ENCODE peak calls at places on chromosome 20, in six cellular contexts. R is osteoblast, F is body of pancreas, G is Panc1, U is glutamatergic neuron, T is heart right ventricle. A is an unnamed sample.

GRCh38 chr20:32251470-32251869 is 26.0 kb upstream of the KIF3B start:
- DNase-seq in U (no peak), G (no peak), R (no peak), F (no peak), T (no peak), A (peak)

GRCh38 chr20:46164166-46164565 is 46.1 kb downstream of the CD40 start:
- DNase-seq in T (no peak), G (no peak), U (no peak), F (no peak), R (no peak), A (no peak)

GRCh38 chr20:63690001-63690897 is 6.2 kb upstream of the TNFRSF6B start:
- DNase-seq in F (no peak), T (no peak), U (no peak), G (no peak), R (peak), A (no peak)

GRCh38 chr20:12069181-12069580 is 151.5 kb downstream of the BTBD3 start:
- DNase-seq in G (no peak), T (no peak), F (no peak), U (no peak), R (no peak), A (no peak)

GRCh38 chr20:4134355-4134834 is 119.0 kb upstream of the RNF24 start:
- DNase-seq in F (no peak), R (no peak), G (no peak), U (no peak), T (no peak), A (no peak)

GRCh38 chr20:46220808-46221207 is 87.5 kb downstream of the CDH22 start:
- DNase-seq in R (no peak), U (peak), T (peak), G (no peak), F (peak), A (no peak)

GRCh38 chr20:56003111-56003800 is 2.1 kb downstream of the CBLN4 start:
- DNase-seq in T (no peak), U (no peak), F (no peak), G (no peak), R (no peak), A (no peak)

GRCh38 chr20:10642859-10643559 is 30.8 kb downstream of the JAG1 start:
- DNase-seq in T (no peak), R (no peak), U (no peak), F (no peak), G (no peak), A (no peak)

DNA sequence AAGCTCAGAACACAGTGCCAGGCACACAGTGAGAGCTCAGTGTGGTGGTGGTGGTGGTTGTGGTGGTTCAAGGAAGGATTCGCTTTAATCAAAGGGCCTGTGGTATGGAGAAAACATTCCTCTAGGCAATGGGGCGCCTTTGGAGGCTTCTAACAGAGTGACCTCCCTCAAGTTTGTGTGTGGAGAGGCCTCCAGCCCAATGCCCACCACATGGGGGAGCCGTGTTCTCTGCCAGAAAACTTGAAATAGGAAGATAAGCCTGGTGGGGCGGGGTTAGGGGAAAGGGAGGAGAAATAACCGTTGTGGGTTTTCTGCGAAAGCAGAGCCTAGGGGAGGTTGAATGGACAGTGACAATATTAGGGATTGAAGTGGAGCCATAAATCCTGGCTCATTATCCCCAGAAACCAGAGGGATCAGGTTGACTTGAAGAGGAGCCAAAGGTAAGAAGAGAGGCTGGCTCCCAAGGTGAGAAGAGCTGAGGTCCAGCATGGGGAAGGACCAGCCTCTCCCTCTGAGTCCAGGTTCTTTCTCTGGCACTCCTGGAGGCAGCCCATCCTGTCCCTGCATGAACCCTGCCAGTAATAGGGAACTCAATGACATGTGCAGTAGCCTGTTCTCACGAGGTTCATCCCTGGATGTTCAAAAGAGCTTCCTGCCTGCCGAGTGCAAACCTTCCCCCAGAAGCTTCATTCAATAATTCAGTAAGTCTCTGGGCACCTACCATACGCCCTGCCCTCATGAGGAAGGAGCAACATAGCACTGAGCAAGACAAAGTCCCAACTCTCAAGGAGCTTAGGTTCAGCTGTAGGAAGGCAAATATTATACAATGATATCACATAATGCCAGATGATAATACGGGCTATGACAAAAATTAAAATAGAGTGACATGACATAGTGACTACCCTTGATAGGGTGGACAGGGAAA is 51.4 kb downstream of the TGM2 start:
- DNase-seq in G (no peak), T (peak), R (no peak), F (no peak), U (no peak), A (peak)
- TF ChIP-seq CTCF in G (peak), T (peak), R (peak), F (no peak), U (no peak), A (no peak)

DNA sequence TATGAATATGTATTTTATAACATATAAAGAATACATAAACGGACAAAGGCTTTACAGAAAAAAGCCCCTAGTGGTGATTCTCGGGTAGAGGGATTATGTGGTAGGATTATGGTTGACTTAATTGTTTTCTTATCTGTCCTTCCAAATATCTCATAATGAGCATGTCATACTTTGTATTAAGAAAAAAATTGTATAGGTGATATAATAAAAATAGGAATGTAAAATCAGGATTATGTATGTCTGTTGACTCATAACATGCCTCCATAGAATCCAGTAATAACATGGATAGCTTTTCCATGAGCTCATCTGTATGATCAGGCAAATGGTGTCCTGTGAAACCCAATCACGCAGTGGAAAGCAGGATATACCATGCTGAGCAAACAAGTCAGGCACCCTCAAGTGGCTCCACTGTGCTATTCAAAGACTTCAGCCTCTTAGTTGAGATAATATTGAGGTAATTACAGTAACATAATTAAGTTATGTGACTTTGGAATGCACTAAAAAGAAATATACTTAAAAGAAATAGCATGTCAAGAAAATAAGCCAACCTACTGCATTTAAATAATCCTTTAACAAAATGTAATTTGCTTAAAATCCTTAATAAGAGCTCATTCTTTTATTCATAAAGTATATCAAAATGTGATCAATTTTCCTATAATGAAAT is 39.6 kb upstream of the PRELID3B start:
- DNase-seq in F (no peak), T (no peak), U (no peak), G (no peak), R (peak), A (no peak)
- TF ChIP-seq CTCF in F (no peak), T (no peak), U (peak), G (peak), R (peak), A (peak)

GRCh38 chr20:7272512-7272911 is 505.0 kb downstream of the BMP2 start:
- DNase-seq in U (no peak), T (no peak), F (no peak), G (no peak), R (no peak), A (no peak)
- TF ChIP-seq CTCF in U (peak), T (no peak), F (no peak), G (peak), R (peak), A (no peak)

DNA sequence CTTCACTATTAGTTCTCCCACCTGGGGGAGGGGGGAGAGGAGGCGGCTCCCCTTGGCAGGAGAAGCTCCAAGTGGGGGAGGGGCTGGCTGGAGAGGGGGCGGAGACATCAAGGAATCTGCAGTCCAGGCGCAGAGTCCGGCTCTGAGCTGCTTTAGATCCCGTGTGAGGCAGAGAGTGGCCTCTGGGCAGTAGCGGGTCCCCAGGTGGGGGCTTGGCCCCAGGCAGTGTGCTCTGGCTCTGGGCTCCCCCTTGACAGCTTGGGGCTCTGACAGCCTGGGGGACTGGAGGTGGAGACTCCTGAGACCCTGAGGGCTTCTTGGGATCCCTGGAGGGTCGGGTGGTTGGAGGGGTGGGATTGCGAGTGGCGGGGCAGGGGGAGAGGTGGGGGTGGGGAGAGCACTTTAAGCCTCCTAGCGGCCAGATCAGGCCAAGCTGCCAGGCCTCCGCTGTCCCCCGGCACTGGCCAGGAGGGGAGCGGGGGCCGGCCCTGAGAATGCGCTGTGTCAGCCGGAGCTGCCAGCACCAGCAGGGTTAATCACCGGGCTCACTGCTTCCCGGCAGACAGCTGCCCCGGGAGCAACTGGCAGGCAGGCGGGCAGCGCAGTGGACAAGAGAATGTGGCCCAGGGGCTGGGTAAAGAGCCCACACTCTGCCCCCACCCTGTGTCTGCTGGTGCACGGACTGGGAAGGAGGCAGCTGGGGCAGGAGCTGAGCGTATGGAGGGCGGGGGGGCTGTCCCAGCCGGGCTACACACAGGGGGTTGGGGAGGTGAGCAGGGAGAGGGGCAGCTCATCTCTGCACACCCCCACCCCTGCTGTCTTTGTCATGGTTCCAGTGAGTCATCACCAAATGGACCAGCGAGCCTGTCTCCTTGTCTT is 1.8 kb upstream of the LAMA5 start:
- DNase-seq in F (peak), G (no peak), U (peak), R (peak), T (peak), A (peak)
- TF ChIP-seq CTCF in F (no peak), G (peak), U (peak), R (peak), T (peak), A (peak)

GRCh38 chr20:8523684-8524083 is 391.6 kb downstream of the PLCB1 start:
- DNase-seq in T (no peak), R (no peak), U (no peak), G (no peak), F (no peak), A (no peak)

GRCh38 chr20:8515810-8516435 is 383.9 kb downstream of the PLCB1 start:
- DNase-seq in G (no peak), T (no peak), F (no peak), U (no peak), R (no peak), A (no peak)

GRCh38 chr20:8518878-8519277 is 386.8 kb downstream of the PLCB1 start:
- DNase-seq in F (no peak), U (no peak), R (no peak), G (no peak), T (no peak), A (no peak)

GRCh38 chr20:8522191-8522590 is 390.1 kb downstream of the PLCB1 start:
- DNase-seq in T (no peak), G (no peak), U (no peak), F (no peak), R (no peak), A (no peak)

GRCh38 chr20:8519887-8520286 is 387.8 kb downstream of the PLCB1 start:
- DNase-seq in R (no peak), F (no peak), U (no peak), G (no peak), T (no peak), A (no peak)
- TF ChIP-seq CTCF in R (no peak), F (no peak), U (no peak), G (no peak), T (no peak), A (no peak)

DNA sequence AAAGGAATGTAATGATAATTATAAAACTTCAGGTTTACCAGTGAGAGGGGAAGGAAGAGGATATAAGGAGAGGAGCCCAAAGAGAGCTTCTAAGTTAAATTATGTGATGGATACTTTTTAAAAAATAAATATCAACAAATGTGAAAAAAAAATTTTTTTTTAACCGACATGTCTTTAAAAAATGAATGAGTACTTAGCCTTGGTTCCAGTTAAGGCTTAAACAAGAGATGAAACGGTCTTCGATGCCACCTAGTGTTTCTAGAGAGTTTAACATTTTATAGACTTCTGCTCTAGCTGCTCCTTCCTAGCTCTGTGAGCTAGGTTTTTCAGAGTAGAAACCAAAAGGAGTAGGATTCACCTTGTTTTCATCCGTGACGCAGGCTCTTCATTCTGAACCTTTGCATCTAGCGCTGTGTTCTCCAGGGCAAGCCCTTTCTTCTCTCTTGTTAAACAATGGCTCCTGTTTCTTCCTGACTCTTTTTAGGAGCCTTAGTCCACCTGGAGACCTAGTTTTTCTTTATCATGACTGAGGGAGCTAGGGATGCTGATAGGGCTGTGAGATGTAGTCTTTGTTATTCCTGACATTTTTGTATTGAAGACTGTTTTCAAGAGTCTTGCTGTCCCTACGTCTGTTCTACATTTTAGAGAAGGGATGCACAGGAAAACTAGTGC is 42.4 kb upstream of the GNRH2 start:
- DNase-seq in U (no peak), F (no peak), R (peak), G (no peak), T (peak), A (no peak)
- TF ChIP-seq CTCF in U (no peak), F (peak), R (peak), G (peak), T (no peak), A (no peak)

A was measured in activated CD8-positive, alpha-beta T cell treated with anti-CD3 and anti-CD28 coated beads for 36 hours.